ENCODE peak calls at places on chromosomes 2 and 18, in four cellular contexts. B is H1, F is K562, W is GM12878. J is an unnamed sample.

GRCh38 chr2:43184339-43184895 is 42.0 kb downstream of the ZFP36L2 start:
- DNase-seq in B (no peak), F (peak; percentile 89), W (no peak), J (peak; percentile 94)

GRCh38 chr2:189466656-189467055 is 25.4 kb downstream of the WDR75 start:
- DNase-seq in B (no peak), F (peak; percentile 45), W (no peak), J (peak; percentile 55)

GRCh38 chr2:239299218-239299939 is 101.4 kb downstream of the HDAC4 start:
- DNase-seq in B (no peak), F (no peak), W (no peak), J (peak; percentile 87)

GRCh38 chr2:179268277-179268935 is 3.8 kb upstream of the SESTD1 start:
- DNase-seq in B (no peak), F (no peak), W (no peak), J (peak; percentile 60)

GRCh38 chr2:237235383-237236095 is 149.8 kb downstream of the COPS8 start:
- DNase-seq in B (no peak), F (no peak), W (no peak), J (peak; percentile 12)

GRCh38 chr2:202112041-202112440 is 39.0 kb downstream of the KIAA2012 start:
- DNase-seq in B (no peak), F (peak; percentile 5), W (no peak), J (no peak)

GRCh38 chr18:76391038-76391437 is 104.0 kb downstream of the ZNF516 start:
- DNase-seq in B (no peak), F (no peak), W (no peak), J (no peak)

GRCh38 chr2:133506962-133507361 is 61.3 kb downstream of the NCKAP5 start:
- DNase-seq in B (no peak), F (no peak), W (no peak), J (no peak)

GRCh38 chr2:86785456-86785855 is 5.3 kb downstream of the CD8A start:
- DNase-seq in B (no peak), F (no peak), W (no peak), J (no peak)

GRCh38 chr18:74778191-74778847 is 180.6 kb downstream of the ZNF407 start:
- DNase-seq in B (no peak), F (peak; percentile 70), W (no peak), J (no peak)

GRCh38 chr2:202317080-202317859 is 51.7 kb downstream of the NOP58 start:
- DNase-seq in B (no peak), F (no peak), W (no peak), J (no peak)

GRCh38 chr2:186848873-186849578 is at the start of gene ZSWIM2:
- DNase-seq in B (peak; percentile 95), F (peak; percentile 9), W (no peak), J (peak; percentile 19)

GRCh38 chr2:25310965-25311865 is 30.5 kb downstream of the DNMT3A start:
- DNase-seq in B (peak; percentile 71), F (no peak), W (no peak), J (peak; percentile 32)

GRCh38 chr2:7010376-7010775 is 93.2 kb downstream of the RNF144A start:
- DNase-seq in B (no peak), F (no peak), W (no peak), J (no peak)

GRCh38 chr2:219782999-219783398 is 155.6 kb downstream of the SLC4A3 start:
- DNase-seq in B (no peak), F (no peak), W (no peak), J (no peak)

GRCh38 chr2:60567919-60568874 is 14.7 kb upstream of the BCL11A start:
- DNase-seq in B (no peak), F (no peak), W (no peak), J (no peak)

GRCh38 chr2:55912926-55913325 is 10.7 kb downstream of the EFEMP1 start:
- DNase-seq in B (no peak), F (no peak), W (no peak), J (no peak)

GRCh38 chr18:32262092-32262491 is 72.3 kb downstream of the MEP1B start:
- DNase-seq in B (no peak), F (no peak), W (no peak), J (no peak)

GRCh38 chr2:31997653-31998052 is 13.2 kb downstream of the MEMO1 start:
- DNase-seq in B (no peak), F (no peak), W (no peak), J (no peak)

GRCh38 chr2:136008205-136008865 is 22.9 kb upstream of the DARS1 start:
- DNase-seq in B (no peak), F (no peak), W (no peak), J (no peak)

GRCh38 chr2:133324150-133324561 is 244.1 kb downstream of the NCKAP5 start:
- DNase-seq in B (no peak), F (no peak), W (no peak), J (no peak)

GRCh38 chr2:187429989-187430388 is 18.1 kb downstream of the CALCRL start:
- DNase-seq in B (no peak), F (no peak), W (no peak), J (no peak)

GRCh38 chr2:129061079-129061785 is 742.6 kb upstream of the HS6ST1 start:
- DNase-seq in B (no peak), F (peak; percentile 17), W (peak; percentile 35), J (no peak)

GRCh38 chr2:145088733-145089132 is 568.8 kb upstream of the ZEB2 start:
- DNase-seq in B (no peak), F (no peak), W (no peak), J (no peak)

GRCh38 chr2:227376911-227377396 is 2.2 kb downstream of the TM4SF20 start:
- DNase-seq in B (no peak), F (peak; percentile 12), W (no peak), J (no peak)

GRCh38 chr2:136637402-136637801 is 127.9 kb upstream of the THSD7B start:
- DNase-seq in B (no peak), F (no peak), W (no peak), J (no peak)

GRCh38 chr18:35671952-35672603 is 90.5 kb downstream of the GALNT1 start:
- DNase-seq in B (no peak), F (no peak), W (no peak), J (no peak)

GRCh38 chr2:88606371-88607030 is 20.8 kb downstream of the EIF2AK3 start:
- DNase-seq in B (no peak), F (no peak), W (peak; percentile 68), J (no peak)

GRCh38 chr2:101753207-101753616 is 55.7 kb downstream of the MAP4K4 start:
- DNase-seq in B (no peak), F (no peak), W (no peak), J (peak; percentile 71)

GRCh38 chr2:46666044-46666662 is 186.8 kb downstream of the TMEM247 start:
- DNase-seq in B (no peak), F (no peak), W (no peak), J (no peak)

GRCh38 chr2:204019572-204020501 is 83.3 kb downstream of the ICOS start:
- DNase-seq in B (no peak), F (no peak), W (peak; percentile 58), J (no peak)

GRCh38 chr2:176088937-176089842 is 3.3 kb upstream of the HOXD13 start:
- DNase-seq in B (peak; percentile 48), F (no peak), W (no peak), J (no peak)

GRCh38 chr2:55163895-55164509 is 68.1 kb downstream of the CLHC1 start:
- DNase-seq in B (no peak), F (no peak), W (no peak), J (no peak)

GRCh38 chr2:33219850-33220275 is 256.6 kb upstream of the RASGRP3 start:
- DNase-seq in B (no peak), F (no peak), W (no peak), J (no peak)

DNA sequence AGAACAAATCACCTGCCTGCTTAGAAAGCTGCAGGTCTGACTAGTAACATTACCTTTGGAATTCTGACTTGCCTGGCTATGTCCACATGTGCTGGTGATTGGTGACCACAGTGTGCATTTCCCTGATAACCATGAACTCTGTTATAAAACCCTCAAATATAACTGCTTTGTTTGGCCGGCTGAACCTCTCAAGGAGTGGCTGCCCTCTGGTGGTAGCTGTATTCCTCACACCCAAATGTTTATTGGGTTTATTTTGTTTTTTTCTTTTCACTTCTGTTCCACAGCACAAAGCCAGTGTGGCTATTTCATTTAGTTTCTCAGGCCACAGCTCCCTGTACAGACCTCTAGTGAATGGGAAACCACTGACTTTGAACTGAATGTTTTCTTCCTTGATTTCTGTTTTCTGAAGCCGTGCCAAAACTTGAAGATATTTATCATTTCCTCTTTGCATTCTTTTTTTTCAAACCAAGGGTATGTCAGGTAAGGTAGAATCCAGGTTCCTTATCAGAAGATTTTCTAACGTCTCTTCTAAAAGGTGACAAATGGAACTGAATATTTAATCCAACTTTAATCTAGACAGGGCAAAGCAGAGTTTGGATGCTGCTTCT is 549.0 kb upstream of the VRK2 start:
- DNase-seq in B (peak; percentile 69), F (peak; percentile 49), W (peak; percentile 4), J (peak; percentile 50)
- TF ChIP-seq RAD21 in B (peak; percentile 91), F (peak; percentile 69), W (peak; percentile 90), J (peak; percentile 41)

GRCh38 chr2:76678358-76679024 is 843.7 kb downstream of the LRRTM4 start:
- DNase-seq in B (no peak), F (no peak), W (no peak), J (no peak)
- TF ChIP-seq HDAC6 in B (no peak), F (no peak), W (no peak), J (no peak)

DNA sequence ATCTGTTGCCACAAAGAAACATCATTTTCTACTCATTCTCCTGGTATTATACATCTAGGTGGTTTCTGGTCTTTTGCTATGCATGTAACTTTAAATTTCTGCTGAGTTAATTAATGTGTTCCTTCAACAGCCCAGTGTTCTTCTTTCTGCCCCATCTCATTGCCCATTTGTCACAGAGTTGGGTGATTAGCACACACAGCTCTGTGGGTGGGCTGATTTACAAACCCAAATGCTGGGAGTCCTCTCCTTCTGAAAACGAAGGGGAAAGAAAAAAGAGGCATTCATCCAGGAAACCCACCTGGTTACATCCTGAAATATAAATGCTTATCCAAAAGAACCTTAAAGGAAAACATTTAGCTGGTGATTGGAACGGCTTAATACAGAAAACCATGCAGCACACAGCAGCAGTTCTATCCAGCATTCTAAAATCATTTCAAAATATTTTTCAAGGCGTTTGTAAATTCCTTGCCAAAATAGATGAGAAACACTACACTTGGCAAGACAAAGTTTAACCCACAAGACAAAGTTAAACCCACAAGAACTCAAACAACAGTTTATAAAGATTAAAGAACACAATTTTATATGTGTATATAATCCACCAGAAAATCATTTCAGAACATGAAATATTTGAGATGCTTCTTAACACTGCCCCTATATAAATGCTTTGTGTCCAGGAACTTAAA is 177.9 kb downstream of the ANTXR1 start:
- DNase-seq in B (no peak), F (no peak), W (no peak), J (no peak)
- TF ChIP-seq RAD21 in B (no peak), F (no peak), W (no peak), J (no peak)

GRCh38 chr2:165582409-165582808 is 112.9 kb downstream of the CSRNP3 start:
- DNase-seq in B (no peak), F (no peak), W (no peak), J (no peak)

GRCh38 chr2:165582863-165583506 is 113.5 kb downstream of the CSRNP3 start:
- DNase-seq in B (no peak), F (no peak), W (no peak), J (no peak)

GRCh38 chr2:165587335-165587938 is 117.9 kb downstream of the CSRNP3 start:
- DNase-seq in B (no peak), F (no peak), W (peak; percentile 32), J (no peak)

GRCh38 chr2:165586019-165586418 is 116.5 kb downstream of the CSRNP3 start:
- DNase-seq in B (no peak), F (no peak), W (no peak), J (no peak)

DNA sequence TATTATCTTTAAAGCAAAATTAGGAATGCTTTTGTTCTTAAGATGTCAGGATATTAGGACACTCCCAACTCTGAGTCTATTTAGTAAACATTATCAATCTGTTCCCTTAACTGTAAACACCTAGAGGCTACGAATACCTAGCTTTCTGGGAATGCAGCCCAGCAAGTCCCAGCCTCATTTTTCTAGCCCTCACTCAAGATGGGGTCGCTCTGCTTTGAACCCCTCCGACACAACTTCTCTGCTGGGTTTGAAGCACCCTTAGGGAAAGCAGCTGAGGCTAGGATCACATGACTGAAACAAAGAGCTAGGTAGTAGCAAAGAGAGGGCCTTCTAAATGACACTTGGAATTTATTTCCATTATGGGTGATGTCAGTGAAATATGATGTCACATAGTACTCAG is 114.6 kb downstream of the CSRNP3 start:
- DNase-seq in B (no peak), F (no peak), W (no peak), J (no peak)
- TF ChIP-seq HDAC6 in B (no peak), F (no peak), W (no peak), J (no peak)